ENCODE peak calls at places on chromosomes 12 and 14, in seven cellular contexts. Z is endothelial cell, X is HCT116, J is endodermal cell, K is T-helper 2 cell, L is astrocyte of the spinal cord, G is ascending aorta. A is an unnamed sample.

GRCh38 chr14:89134640-89135039 is 282.4 kb downstream of the FOXN3 start:
- DNase-seq in Z (no peak), X (no peak), J (no peak), K (no peak), L (no peak), G (no peak), A (no peak)

GRCh38 chr12:119122047-119122446 is 56.7 kb upstream of the HSPB8 start:
- DNase-seq in Z (no peak), X (no peak), J (no peak), K (no peak), L (no peak), G (no peak), A (no peak)

GRCh38 chr12:70327541-70327940 is 38.5 kb upstream of the KCNMB4 start:
- DNase-seq in Z (no peak), X (no peak), J (no peak), K (no peak), L (no peak), G (no peak), A (no peak)

GRCh38 chr14:101069666-101070362 is 166.3 kb upstream of the RTL1 start:
- DNase-seq in Z (no peak), X (no peak), J (peak), K (no peak), L (no peak), G (no peak), A (no peak)

GRCh38 chr12:94805749-94806148 is 155.4 kb upstream of the TMCC3 start:
- DNase-seq in Z (no peak), X (no peak), J (no peak), K (no peak), L (peak), G (no peak), A (no peak)

GRCh38 chr14:87691482-87691881 is 301.5 kb downstream of the GALC start:
- DNase-seq in Z (no peak), X (no peak), J (no peak), K (no peak), L (no peak), G (no peak), A (no peak)

GRCh38 chr12:66140726-66141125 is 10.2 kb upstream of the LLPH start:
- DNase-seq in Z (no peak), X (no peak), J (no peak), K (no peak), L (no peak), G (no peak), A (no peak)

GRCh38 chr12:70444903-70445302 is 78.8 kb downstream of the KCNMB4 start:
- DNase-seq in Z (no peak), X (no peak), J (no peak), K (no peak), L (no peak), G (no peak), A (no peak)

GRCh38 chr14:35406811-35407630 is 2.5 kb upstream of the NFKBIA start:
- DNase-seq in Z (no peak), X (peak), J (no peak), K (no peak), L (peak), G (no peak), A (no peak)

GRCh38 chr14:95460647-95461478 is 55.6 kb downstream of the SYNE3 start:
- DNase-seq in Z (peak), X (peak), J (peak), K (no peak), L (peak), G (no peak), A (no peak)

GRCh38 chr14:51462182-51462581 is 189.5 kb upstream of the FRMD6 start:
- DNase-seq in Z (no peak), X (no peak), J (no peak), K (no peak), L (no peak), G (no peak), A (no peak)

GRCh38 chr14:65482769-65483438 is 70.4 kb downstream of the FUT8 start:
- DNase-seq in Z (no peak), X (no peak), J (no peak), K (no peak), L (no peak), G (no peak), A (no peak)

GRCh38 chr14:100622708-100623485 is 35.7 kb upstream of the BEGAIN start:
- DNase-seq in Z (no peak), X (no peak), J (no peak), K (no peak), L (no peak), G (no peak), A (no peak)

GRCh38 chr12:62767946-62768345 is 167.0 kb downstream of the PPM1H start:
- DNase-seq in Z (no peak), X (no peak), J (no peak), K (no peak), L (no peak), G (no peak), A (no peak)

GRCh38 chr12:88960213-88960878 is 380.1 kb upstream of the KITLG start:
- DNase-seq in Z (no peak), X (peak), J (no peak), K (no peak), L (peak), G (no peak), A (no peak)

GRCh38 chr12:66189476-66189823 is 436 bp downstream of the IRAK3 start:
- DNase-seq in Z (no peak), X (no peak), J (no peak), K (no peak), L (no peak), G (no peak), A (no peak)

GRCh38 chr12:131604146-131604844 is 106.6 kb upstream of the SFSWAP start:
- DNase-seq in Z (no peak), X (no peak), J (no peak), K (no peak), L (no peak), G (no peak), A (no peak)

GRCh38 chr12:21984375-21984774 is 43.1 kb upstream of the ABCC9 start:
- DNase-seq in Z (no peak), X (no peak), J (no peak), K (no peak), L (no peak), G (no peak), A (no peak)

GRCh38 chr12:3453947-3454675 is 36.9 kb upstream of the PRMT8 start:
- DNase-seq in Z (no peak), X (peak), J (peak), K (no peak), L (peak), G (no peak), A (no peak)

GRCh38 chr14:80390911-80391310 is 179.6 kb upstream of the DIO2 start:
- DNase-seq in Z (no peak), X (no peak), J (peak), K (no peak), L (peak), G (no peak), A (no peak)

GRCh38 chr12:10497602-10498001 is 8.1 kb upstream of the EIF2S3B start:
- DNase-seq in Z (no peak), X (no peak), J (no peak), K (no peak), L (peak), G (no peak), A (no peak)

GRCh38 chr12:17284873-17285272 is 678.9 kb upstream of the LMO3 start:
- DNase-seq in Z (no peak), X (no peak), J (no peak), K (no peak), L (no peak), G (no peak), A (no peak)

GRCh38 chr12:58509116-58509885 is 411.0 kb downstream of the LRIG3 start:
- DNase-seq in Z (no peak), X (no peak), J (no peak), K (no peak), L (peak), G (no peak), A (no peak)

GRCh38 chr14:90828642-90829487 is 12.6 kb upstream of the TTC7B start:
- DNase-seq in Z (no peak), X (no peak), J (no peak), K (no peak), L (no peak), G (no peak), A (no peak)

GRCh38 chr12:113056631-113057488 is at the start of gene DTX1:
- DNase-seq in Z (no peak), X (no peak), J (no peak), K (peak), L (no peak), G (no peak), A (no peak)

GRCh38 chr12:6452245-6452731 is 446 bp downstream of the TAPBPL start:
- DNase-seq in Z (no peak), X (no peak), J (no peak), K (no peak), L (no peak), G (no peak), A (no peak)

GRCh38 chr14:92737206-92737605 is 11.2 kb downstream of the LGMN start:
- DNase-seq in Z (no peak), X (no peak), J (no peak), K (no peak), L (no peak), G (no peak), A (no peak)

GRCh38 chr12:121214171-121214777 is 4.3 kb downstream of the P2RX4 start:
- DNase-seq in Z (no peak), X (no peak), J (no peak), K (no peak), L (no peak), G (no peak), A (no peak)

GRCh38 chr12:110807640-110808039 is 39.1 kb upstream of the CCDC63 start:
- DNase-seq in Z (no peak), X (no peak), J (peak), K (no peak), L (no peak), G (no peak), A (no peak)

GRCh38 chr12:121697093-121697698 is 15.4 kb upstream of the TMEM120B start:
- DNase-seq in Z (peak), X (peak), J (peak), K (no peak), L (peak), G (no peak), A (no peak)

GRCh38 chr14:79596531-79596930 is 614.8 kb downstream of the DIO2 start:
- DNase-seq in Z (no peak), X (no peak), J (no peak), K (no peak), L (peak), G (no peak), A (no peak)

GRCh38 chr12:120213758-120214157 is 12.8 kb upstream of the RPLP0 start:
- DNase-seq in Z (no peak), X (no peak), J (no peak), K (no peak), L (no peak), G (no peak), A (no peak)

GRCh38 chr14:104280902-104281767 is 142.7 kb downstream of the KIF26A start:
- DNase-seq in Z (no peak), X (no peak), J (peak), K (no peak), L (no peak), G (no peak), A (no peak)

GRCh38 chr12:25017336-25017735 is 68.4 kb upstream of the BCAT1 start:
- DNase-seq in Z (no peak), X (no peak), J (no peak), K (no peak), L (peak), G (no peak), A (no peak)

GRCh38 chr12:6830286-6830892 is 2.2 kb downstream of the P3H3 start:
- DNase-seq in Z (no peak), X (no peak), J (no peak), K (no peak), L (no peak), G (peak), A (no peak)

GRCh38 chr12:4518106-4518728 is 20.5 kb upstream of the RAD51AP1 start:
- DNase-seq in Z (no peak), X (peak), J (no peak), K (no peak), L (peak), G (no peak), A (no peak)

GRCh38 chr14:68684466-68685418 is 108.1 kb downstream of the ZFP36L1 start:
- DNase-seq in Z (no peak), X (no peak), J (no peak), K (no peak), L (no peak), G (no peak), A (no peak)

GRCh38 chr12:46763230-46763629 is 62.6 kb downstream of the SLC38A4 start:
- DNase-seq in Z (no peak), X (no peak), J (no peak), K (no peak), L (no peak), G (no peak), A (no peak)